ENCODE peak calls at places on chromosomes 1 and 21, in eight cellular contexts. C, O, Z, Q, E, U, X and V are unnamed samples.
A peak's percentile ranks its signal among the peaks of the same experiment; 100 is the strongest.

GRCh38 chr1:17356387-17356992 is 15.5 kb upstream of the PADI6 start:
- DNase-seq in C (no peak), Q (no peak), Z (no peak), E (no peak), X (no peak), O (no peak), U (no peak), V (no peak)

GRCh38 chr1:63833346-63834065 is 59.7 kb downstream of the ROR1 start:
- DNase-seq in Q (no peak), O (no peak), U (no peak), C (no peak), Z (no peak), E (peak; percentile 14), X (no peak), V (no peak)

GRCh38 chr1:154334647-154335350 is 9.5 kb downstream of the ATP8B2 start:
- DNase-seq in E (peak; percentile 89), Z (peak; percentile 94), C (peak; percentile 54), X (peak; percentile 93), Q (peak; percentile 94), U (peak; percentile 82), O (peak; percentile 86), V (peak; percentile 98)

GRCh38 chr1:228304766-228305395 is 97.0 kb downstream of the OBSCN start:
- DNase-seq in O (no peak), C (no peak), Q (no peak), Z (no peak), U (no peak), E (no peak), X (no peak), V (peak; percentile 49)

GRCh38 chr1:203907901-203908300 is 46.5 kb downstream of the SNRPE start:
- DNase-seq in Z (no peak), O (peak; percentile 17), E (no peak), C (no peak), Q (no peak), X (peak; percentile 17), U (peak; percentile 51), V (no peak)

GRCh38 chr1:111202366-111202706 is 1.9 kb upstream of the DENND2D start:
- DNase-seq in C (peak; percentile 33), X (no peak), O (peak; percentile 76), E (no peak), Q (no peak), U (no peak), Z (no peak), V (peak; percentile 36)

GRCh38 chr1:119321661-119322419 is 46.7 kb upstream of the HAO2 start:
- DNase-seq in Q (no peak), Z (no peak), O (no peak), C (no peak), X (no peak), U (no peak), E (no peak), V (no peak)

GRCh38 chr1:65490231-65491009 is 70.0 kb downstream of the LEPR start:
- DNase-seq in X (no peak), Q (no peak), C (no peak), Z (no peak), U (no peak), E (no peak), O (no peak), V (no peak)

GRCh38 chr1:6358757-6359567 is 34.6 kb downstream of the ACOT7 start:
- DNase-seq in C (peak; percentile 66), U (peak; percentile 86), Q (peak; percentile 85), X (peak; percentile 87), O (no peak), E (peak; percentile 23), Z (peak; percentile 59), V (peak; percentile 92)

GRCh38 chr1:162381941-162382750 is 618 bp downstream of the C1orf226 start:
- DNase-seq in C (no peak), X (no peak), O (no peak), U (no peak), Q (no peak), Z (no peak), E (no peak), V (no peak)

GRCh38 chr1:198686069-198686728 is 47.4 kb downstream of the PTPRC start:
- DNase-seq in E (peak; percentile 55), Z (no peak), C (peak; percentile 32), U (peak; percentile 64), O (peak; percentile 70), Q (peak; percentile 19), X (peak; percentile 77), V (no peak)

GRCh38 chr1:226405411-226405988 is 2.4 kb downstream of the PARP1 start:
- DNase-seq in O (no peak), X (no peak), Q (no peak), C (no peak), E (peak; percentile 80), Z (peak; percentile 28), U (no peak), V (no peak)

GRCh38 chr1:226407497-226408284 is at the start of gene PARP1:
- DNase-seq in Q (peak; percentile 93), X (peak; percentile 91), O (peak; percentile 99), Z (peak; percentile 90), E (peak; percentile 98), U (peak; percentile 65), C (peak; percentile 79), V (peak; percentile 99)

GRCh38 chr1:226404904-226405222 is 3.0 kb downstream of the PARP1 start:
- DNase-seq in C (no peak), X (no peak), Q (no peak), U (no peak), Z (peak; percentile 35), E (no peak), O (no peak), V (no peak)

GRCh38 chr1:226407199-226407496 is 745 bp downstream of the PARP1 start:
- DNase-seq in X (no peak), U (no peak), E (no peak), O (no peak), Q (no peak), Z (no peak), C (no peak), V (no peak)

DNA sequence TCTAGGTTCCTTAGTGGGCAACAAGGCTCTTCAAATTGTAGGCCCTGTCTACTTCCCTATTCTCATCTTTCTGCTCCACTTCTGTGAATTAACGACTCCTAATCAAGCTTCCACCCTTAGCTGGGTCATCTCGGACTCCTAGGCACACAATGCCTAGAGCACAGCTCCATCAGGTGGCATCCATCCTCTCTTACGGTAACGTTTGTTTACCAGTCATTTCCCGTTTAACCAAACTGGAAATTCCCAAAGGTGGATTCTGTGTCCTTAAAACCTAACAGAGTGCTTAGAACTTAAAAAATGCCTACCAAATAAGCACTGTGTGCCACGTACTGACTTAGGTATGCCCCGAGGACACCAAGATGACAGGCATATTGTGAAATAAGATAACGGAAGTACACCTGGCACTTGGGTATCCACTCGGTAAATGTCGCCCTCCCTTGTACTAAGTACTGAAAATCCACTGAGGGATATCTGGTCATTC is 1.5 kb downstream of the PARP1 start:
- DNase-seq in U (peak; percentile 41), X (peak; percentile 43), Q (no peak), O (peak; percentile 97), E (peak; percentile 77), C (peak; percentile 73), Z (peak; percentile 6), V (no peak)
- H4K20me1 ChIP-seq in U (peaks cover 33% of the 10 kb centered on the region), X (no peaks in the 10 kb centered on the region), Q (peaks cover 25% of the 10 kb centered on the region), O (peaks cover 50% of the 10 kb centered on the region), E (peaks cover 43% of the 10 kb centered on the region), C (peaks cover 2% of the 10 kb centered on the region), Z (peaks cover 60% of the 10 kb centered on the region), V (peaks cover 37% of the 10 kb centered on the region)

GRCh38 chr1:7389786-7390603 is 381.1 kb upstream of the VAMP3 start:
- DNase-seq in Z (no peak), Q (no peak), O (peak; percentile 72), U (no peak), E (no peak), X (no peak), C (no peak), V (peak; percentile 85)

GRCh38 chr1:7388141-7388487 is 383.0 kb upstream of the VAMP3 start:
- DNase-seq in O (no peak), Z (no peak), U (no peak), X (no peak), C (no peak), E (no peak), Q (no peak), V (peak; percentile 34)

GRCh38 chr1:7387053-7387861 is 383.8 kb upstream of the VAMP3 start:
- DNase-seq in Q (no peak), X (no peak), E (no peak), C (peak; percentile 11), U (no peak), O (peak; percentile 71), Z (no peak), V (peak; percentile 81)

GRCh38 chr1:7389201-7389785 is 381.8 kb upstream of the VAMP3 start:
- DNase-seq in Z (no peak), X (peak; percentile 31), Q (no peak), C (no peak), U (peak; percentile 38), E (no peak), O (no peak), V (peak; percentile 87)

DNA sequence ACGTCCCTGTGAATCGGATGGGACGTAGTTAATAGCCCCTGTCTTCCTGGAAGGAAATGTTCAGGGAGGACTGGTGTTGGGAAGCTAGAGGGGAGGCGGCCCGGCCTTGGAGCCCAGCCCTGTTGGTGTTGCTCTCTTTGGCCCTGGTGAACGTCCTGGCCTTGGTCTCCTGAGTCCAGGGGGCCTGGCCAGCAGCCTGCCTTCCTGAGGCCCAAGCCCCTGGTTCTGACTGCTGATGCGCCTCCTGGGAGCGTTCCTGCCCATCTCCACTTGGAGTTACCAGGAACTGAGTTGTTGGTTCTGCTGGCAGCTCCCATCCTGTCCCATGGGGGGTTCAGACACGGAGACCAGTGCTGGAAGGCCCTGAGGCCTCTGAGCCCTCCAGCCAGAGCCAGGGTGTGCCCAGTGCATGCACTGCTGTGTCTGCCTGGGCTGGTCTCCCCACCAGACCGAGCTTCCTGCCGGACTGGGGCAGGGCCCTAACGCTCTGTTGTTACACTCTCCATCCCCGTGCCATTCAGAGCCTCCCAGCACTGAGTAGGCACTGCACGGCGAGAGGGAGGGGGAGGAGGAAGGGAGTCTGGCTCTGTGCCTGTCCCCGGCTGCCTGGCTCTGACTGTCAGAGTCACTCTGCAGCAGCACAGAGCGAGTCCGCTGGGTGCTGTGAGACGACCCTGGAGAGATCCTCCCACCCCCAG is 382.5 kb upstream of the VAMP3 start:
- DNase-seq in U (peak; percentile 26), Q (no peak), O (peak; percentile 8), E (no peak), C (no peak), X (peak; percentile 41), Z (no peak), V (peak; percentile 93)
- H3K4me3 ChIP-seq in U (no peak overlapping the region), Q (no peak overlapping the region), O (no peak overlapping the region), E (no peak overlapping the region), C (no peak overlapping the region), X (no peak overlapping the region), Z (no peak overlapping the region), V (peak overlapping the region; percentile 38)

GRCh38 chr1:84632142-84632541 is 57.9 kb upstream of the CTBS start:
- DNase-seq in Z (no peak), E (no peak), X (no peak), O (no peak), Q (no peak), U (no peak), C (no peak), V (no peak)
- H4K20me1 ChIP-seq in Z (no peaks in the 10 kb centered on the region), E (no peaks in the 10 kb centered on the region), X (no peaks in the 10 kb centered on the region), O (no peaks in the 10 kb centered on the region), Q (no peaks in the 10 kb centered on the region), U (no peaks in the 10 kb centered on the region), C (no peaks in the 10 kb centered on the region), V (no peaks in the 10 kb centered on the region)

DNA sequence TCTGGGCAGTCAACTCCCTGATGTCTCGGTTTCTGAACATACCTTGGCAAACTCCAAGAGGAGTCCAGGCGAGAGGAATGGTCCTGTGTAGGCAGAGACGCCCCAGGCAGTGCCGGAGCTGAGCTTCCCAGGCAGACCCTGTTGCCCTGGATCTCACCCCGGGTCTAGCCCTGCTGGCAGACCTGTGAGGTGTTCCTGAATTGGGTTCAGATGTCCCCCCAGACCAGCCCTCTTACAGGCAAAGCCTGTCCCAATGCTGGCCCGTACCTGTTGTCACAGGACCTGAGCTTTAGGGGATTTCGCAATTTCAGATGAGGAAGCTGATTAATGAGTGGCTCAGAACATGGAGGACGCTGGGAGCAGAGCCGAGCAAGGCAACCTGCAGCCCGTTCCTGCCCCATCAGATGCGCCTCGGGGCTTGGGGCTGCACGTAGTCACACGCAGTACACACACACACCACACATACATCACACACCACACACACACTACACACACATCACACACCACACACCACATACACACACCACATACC is 38.5 kb upstream of the PDE9A start:
- DNase-seq in X (peak; percentile 29), U (no peak), E (peak; percentile 18), Q (peak; percentile 68), C (peak; percentile 88), Z (peak; percentile 36), O (peak; percentile 75), V (no peak)
- H3K4me3 ChIP-seq in X (no peak overlapping the region), U (no peak overlapping the region), E (no peak overlapping the region), Q (no peak overlapping the region), C (peak overlapping the region; percentile 0), Z (no peak overlapping the region), O (no peak overlapping the region), V (no peak overlapping the region)